ENCODE peak calls at places on chromosomes 13 and 19, in four cellular contexts. B is transverse colon, X is GM12865, L is SK-N-SH. O is an unnamed sample.

GRCh38 chr13:87810391-87810801 is 139.2 kb downstream of the SLITRK5 start:
- DNase-seq in X (no peak), L (no peak), B (no peak), O (peak; percentile 30)

GRCh38 chr19:40165362-40165937 is 25.8 kb upstream of the MAP3K10 start:
- DNase-seq in X (peak; percentile 80), L (peak; percentile 72), B (peak; percentile 68), O (peak; percentile 90)

GRCh38 chr19:14149509-14149994 is 13.2 kb upstream of the ASF1B start:
- DNase-seq in L (peak; percentile 77), B (peak; percentile 70), X (peak; percentile 54), O (peak; percentile 80)

GRCh38 chr13:51437550-51438127 is 15.2 kb downstream of the INTS6 start:
- DNase-seq in B (no peak), X (no peak), L (no peak), O (no peak)

GRCh38 chr13:46571189-46571901 is 18.4 kb downstream of the LRCH1 start:
- DNase-seq in X (peak; percentile 70), L (no peak), B (no peak), O (no peak)

GRCh38 chr19:38741670-38742069 is 2.6 kb downstream of the CAPN12 start:
- DNase-seq in X (no peak), L (peak; percentile 11), B (no peak), O (peak; percentile 25)

GRCh38 chr19:46349311-46349993 is 2.6 kb downstream of the PPP5C start:
- DNase-seq in B (no peak), X (peak; percentile 57), L (no peak), O (no peak)

GRCh38 chr13:40159736-40160135 is 504.3 kb downstream of the COG6 start:
- DNase-seq in L (no peak), B (no peak), X (no peak), O (no peak)

GRCh38 chr13:96671073-96671472 is 323.2 kb downstream of the OXGR1 start:
- DNase-seq in B (no peak), L (no peak), X (no peak), O (no peak)

GRCh38 chr13:26475176-26476110 is 82.0 kb upstream of the WASF3 start:
- DNase-seq in X (no peak), L (no peak), B (no peak), O (peak; percentile 69)

GRCh38 chr19:36972594-36972993 is 56.5 kb downstream of the ZNF568 start:
- DNase-seq in L (no peak), X (no peak), B (no peak), O (peak; percentile 11)

DNA sequence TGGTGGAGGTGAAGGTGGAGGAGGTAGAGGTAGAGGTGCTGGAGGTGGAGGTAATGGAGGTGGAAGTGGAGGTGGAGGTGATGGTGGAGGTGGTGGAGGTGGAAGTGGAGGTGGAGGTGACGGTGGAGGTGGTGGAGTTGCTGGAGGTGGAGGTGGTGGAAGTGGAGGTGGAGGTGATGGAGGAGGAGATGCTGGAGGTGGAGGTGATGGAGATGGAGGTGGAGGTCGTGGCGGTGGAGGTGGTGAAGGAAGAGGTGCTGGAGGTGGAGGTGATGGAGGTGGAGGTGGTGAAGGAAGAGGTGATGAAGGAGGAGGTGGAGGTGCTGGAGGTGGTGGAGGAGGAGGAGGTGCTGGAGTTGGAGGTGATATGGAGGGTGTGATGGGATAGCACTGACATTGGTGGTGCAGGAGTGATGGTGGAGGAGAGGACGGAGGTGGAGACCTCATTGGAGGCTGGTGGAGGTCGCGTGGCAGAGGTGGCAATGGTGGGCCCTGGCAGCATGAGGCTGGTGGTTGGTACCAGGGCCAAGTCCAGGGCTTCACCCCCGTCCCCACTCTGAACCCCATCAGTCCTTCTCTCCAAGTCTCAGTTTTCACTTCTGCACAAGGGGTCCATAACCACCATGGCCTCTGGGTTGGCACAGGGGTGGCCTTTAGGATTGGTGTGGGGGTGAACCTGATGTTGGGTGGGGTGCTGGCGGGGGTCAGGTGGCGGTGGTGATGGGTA is 15.8 kb downstream of the ONECUT3 start:
- DNase-seq in L (no peak), B (no peak), X (no peak), O (peak; percentile 35)
- H3K4me3 ChIP-seq in L (no peak overlapping the region), B (no peak overlapping the region), X (no peak overlapping the region), O (no peak overlapping the region)

GRCh38 chr13:100363874-100364273 is 224.7 kb downstream of the GGACT start:
- DNase-seq in B (no peak), L (no peak), X (no peak), O (no peak)

GRCh38 chr13:100362371-100362770 is 226.2 kb downstream of the GGACT start:
- DNase-seq in B (no peak), X (no peak), L (no peak), O (no peak)

GRCh38 chr13:100365678-100366077 is 222.9 kb downstream of the GGACT start:
- DNase-seq in L (no peak), B (no peak), X (no peak), O (no peak)

GRCh38 chr13:100361504-100361903 is 227.1 kb downstream of the GGACT start:
- DNase-seq in L (no peak), X (no peak), B (no peak), O (no peak)

DNA sequence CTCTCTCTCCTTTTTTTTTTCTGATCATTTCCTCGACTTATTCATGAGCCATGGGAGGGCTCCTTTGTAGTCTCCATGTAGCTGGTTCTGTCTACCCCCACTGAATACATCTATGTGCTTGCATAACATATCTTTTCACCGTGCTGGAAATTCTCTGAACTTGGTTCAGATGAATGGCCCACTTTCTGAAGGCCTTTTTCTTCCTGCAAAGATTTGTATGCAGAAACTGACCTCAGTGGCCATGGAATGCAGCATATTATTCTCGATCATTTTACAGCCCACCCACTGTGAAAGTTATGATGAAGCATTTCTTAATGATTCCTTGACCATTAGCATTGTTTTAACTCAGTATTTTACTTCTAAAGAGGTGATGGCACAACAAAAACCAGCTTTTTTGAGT is 225.2 kb downstream of the GGACT start:
- DNase-seq in L (no peak), X (no peak), B (no peak), O (no peak)
- H3K4me3 ChIP-seq in L (no peak overlapping the region), X (no peak overlapping the region), B (no peak overlapping the region), O (no peak overlapping the region)

DNA sequence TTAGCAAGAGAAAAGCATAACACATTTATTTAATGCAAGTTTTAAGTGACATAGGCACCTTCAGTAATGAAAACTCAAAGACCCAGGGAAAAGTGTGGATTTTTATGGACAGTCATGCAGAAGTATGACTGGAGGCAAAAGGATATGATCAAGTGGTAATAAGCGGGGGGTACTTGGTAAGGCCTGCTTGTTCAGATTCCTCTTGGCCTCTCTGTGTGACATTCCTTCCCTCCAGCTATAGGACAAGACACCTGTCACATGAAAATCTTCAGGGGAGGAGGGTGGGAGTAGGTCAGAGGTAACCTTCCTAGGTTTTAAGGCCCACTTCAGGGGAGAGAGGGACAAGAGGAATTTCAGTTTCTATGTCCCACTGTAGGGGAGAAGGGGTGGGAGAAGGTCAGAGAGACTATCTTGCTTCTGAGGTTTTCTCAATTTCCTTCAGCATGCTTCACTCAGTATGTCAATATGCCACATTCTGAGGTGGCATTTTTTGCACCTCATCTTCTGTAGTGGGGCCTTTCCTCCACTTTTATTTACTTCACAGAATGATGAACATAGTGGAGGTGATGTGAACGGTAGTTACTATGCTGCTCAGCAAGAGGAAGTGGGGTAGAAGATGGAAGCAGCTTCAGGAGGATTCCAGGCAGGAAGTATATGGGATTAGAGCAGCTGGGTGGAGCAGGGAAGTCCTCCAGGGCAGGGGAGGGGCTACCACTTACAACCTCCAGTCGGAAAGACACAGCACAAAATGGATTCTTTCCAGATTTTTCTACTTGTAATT is 73.2 kb upstream of the RFC3 start:
- DNase-seq in L (no peak), B (no peak), X (peak; percentile 44), O (no peak)
- H3K4me3 ChIP-seq in L (no peak overlapping the region), B (no peak overlapping the region), X (no peak overlapping the region), O (no peak overlapping the region)

GRCh38 chr19:34256835-34257558 is 2.6 kb downstream of the GARRE1 start:
- DNase-seq in X (no peak), L (no peak), B (no peak), O (no peak)

GRCh38 chr19:34257559-34257924 is 3.2 kb downstream of the GARRE1 start:
- DNase-seq in X (no peak), B (no peak), L (no peak), O (no peak)

GRCh38 chr19:34255546-34255945 is 1.2 kb downstream of the GARRE1 start:
- DNase-seq in B (no peak), L (no peak), X (no peak), O (no peak)

GRCh38 chr19:34253711-34254551 is 423 bp upstream of the GARRE1 start:
- DNase-seq in L (no peak), B (peak; percentile 92), X (peak; percentile 39), O (peak; percentile 97)

DNA sequence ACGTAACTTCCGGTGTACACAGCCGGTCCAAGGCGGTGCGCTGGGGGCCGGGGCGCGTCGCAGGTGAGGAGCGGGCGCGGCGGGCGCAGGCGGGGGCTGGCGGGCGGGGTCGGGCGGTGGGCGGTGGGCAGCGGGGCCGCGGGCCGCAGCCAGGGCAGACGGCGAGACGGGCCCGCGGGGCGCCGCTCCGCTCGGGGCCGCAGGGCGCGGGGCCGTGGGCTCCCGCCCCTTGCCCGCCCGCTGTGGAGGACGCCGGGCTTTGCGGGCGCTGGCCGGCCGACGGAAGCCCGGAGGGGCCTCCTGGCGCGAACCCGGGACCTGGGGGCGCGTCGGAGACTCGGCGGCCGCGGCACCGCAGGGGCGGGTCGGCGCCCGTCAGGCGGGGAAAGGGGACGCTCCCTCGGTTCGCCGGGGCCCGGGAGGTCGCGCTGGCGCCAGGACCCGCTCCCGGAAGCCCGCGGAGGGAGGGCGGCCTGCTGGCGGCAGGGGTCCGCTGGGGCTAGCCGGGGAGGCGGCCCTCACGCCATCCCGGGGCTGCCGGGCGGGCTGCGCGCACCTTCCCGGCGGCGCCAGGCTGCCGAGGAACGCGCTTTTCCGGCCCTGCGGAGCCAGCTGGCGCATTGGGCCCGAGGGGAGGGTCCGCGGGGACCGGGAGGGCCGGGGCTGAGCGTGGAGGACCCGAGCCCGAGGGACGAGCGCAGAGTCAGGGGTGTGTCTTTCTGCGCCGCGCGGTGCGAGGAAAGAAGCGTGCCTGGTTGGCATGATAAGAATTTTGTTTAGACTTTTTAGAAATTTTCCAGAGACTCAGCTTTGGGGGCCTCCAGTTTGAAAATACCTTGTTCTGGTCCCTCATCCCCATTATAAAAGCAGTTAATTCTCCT is at the start of gene GARRE1:
- DNase-seq in B (peak; percentile 46), L (peak; percentile 93), X (peak; percentile 84), O (peak; percentile 86)
- H3K4me3 ChIP-seq in B (peak within 1 kb of the TSS; percentile 89), L (peak within 1 kb of the TSS; percentile 90), X (peak within 1 kb of the TSS; percentile 97), O (peak within 1 kb of the TSS; percentile 69)

GRCh38 chr19:18274776-18275356 is 614 bp upstream of the IQCN start:
- DNase-seq in L (no peak), B (peak; percentile 92), X (no peak), O (peak; percentile 68)
- H3K4me3 ChIP-seq in L (peak overlapping the region; percentile 1), B (peak overlapping the region; percentile 0), X (no peak overlapping the region), O (no peak overlapping the region)

GRCh38 chr19:11190501-11190900 is 6.8 kb downstream of the KANK2 start:
- DNase-seq in X (no peak), L (no peak), B (no peak), O (no peak)

GRCh38 chr19:11194173-11194572 is 3.2 kb downstream of the KANK2 start:
- DNase-seq in L (no peak), X (no peak), B (no peak), O (no peak)

GRCh38 chr19:11192957-11193939 is 4.1 kb downstream of the KANK2 start:
- DNase-seq in L (no peak), X (no peak), B (no peak), O (no peak)

GRCh38 chr19:11191934-11192333 is 5.4 kb downstream of the KANK2 start:
- DNase-seq in L (no peak), B (no peak), X (peak; percentile 66), O (no peak)

GRCh38 chr19:11191273-11191755 is 6.0 kb downstream of the KANK2 start:
- DNase-seq in X (peak; percentile 50), L (peak; percentile 71), B (peak; percentile 50), O (peak; percentile 88)
- H3K4me3 ChIP-seq in X (no peak overlapping the region), L (no peak overlapping the region), B (no peak overlapping the region), O (no peak overlapping the region)

GRCh38 chr13:113053801-113054604 is 51.6 kb upstream of the F7 start:
- DNase-seq in X (no peak), B (no peak), L (no peak), O (no peak)
- H3K4me3 ChIP-seq in X (no peak overlapping the region), B (no peak overlapping the region), L (no peak overlapping the region), O (no peak overlapping the region)